ENCODE peak calls at places on chromosomes 7 and 10, in ten cellular contexts. One of them, this sample, is unnamed.
A peak's percentile ranks its signal among the peaks of the same experiment; 100 is the strongest.

GRCh38 chr7:69108041-69108440 is 490.2 kb upstream of the AUTS2 start:
- DNase-seq in T-helper 1 cell: no peak
- DNase-seq in ecto neural progenitor cell: no peak
- DNase-seq in suprapubic skin: no peak
- DNase-seq in NCI-H1092: no peak
- DNase-seq in activated CD4-positive, alpha-beta T cell treated with anti-CD3 and anti-CD28 coated beads, Interleukin-2, amount 50 U/mL, for 4 hours: no peak
- DNase-seq in NCI-H1417: peak; percentile 77
- DNase-seq in NCI-H345: peak; percentile 65
- DNase-seq in substantia nigra: no peak
- DNase-seq in mesendoderm: no peak
- DNase-seq in this sample: no peak

GRCh38 chr10:52566471-52567246 is 205.9 kb downstream of the MBL2 start:
- DNase-seq in T-helper 1 cell: no peak
- DNase-seq in ecto neural progenitor cell: no peak
- DNase-seq in suprapubic skin: no peak
- DNase-seq in NCI-H1092: no peak
- DNase-seq in activated CD4-positive, alpha-beta T cell treated with anti-CD3 and anti-CD28 coated beads, Interleukin-2, amount 50 U/mL, for 4 hours: no peak
- DNase-seq in NCI-H1417: no peak
- DNase-seq in NCI-H345: no peak
- DNase-seq in substantia nigra: no peak
- DNase-seq in mesendoderm: peak; percentile 39
- DNase-seq in this sample: peak; percentile 69

GRCh38 chr10:52658112-52658511 is 114.5 kb downstream of the MBL2 start:
- DNase-seq in T-helper 1 cell: no peak
- DNase-seq in ecto neural progenitor cell: no peak
- DNase-seq in suprapubic skin: no peak
- DNase-seq in NCI-H1092: no peak
- DNase-seq in activated CD4-positive, alpha-beta T cell treated with anti-CD3 and anti-CD28 coated beads, Interleukin-2, amount 50 U/mL, for 4 hours: no peak
- DNase-seq in NCI-H1417: no peak
- DNase-seq in NCI-H345: no peak
- DNase-seq in substantia nigra: no peak
- DNase-seq in mesendoderm: no peak
- DNase-seq in this sample: no peak

GRCh38 chr7:122532406-122533269 is 166.3 kb downstream of the RNF133 start:
- DNase-seq in T-helper 1 cell: no peak
- DNase-seq in ecto neural progenitor cell: no peak
- DNase-seq in suprapubic skin: no peak
- DNase-seq in NCI-H1092: no peak
- DNase-seq in activated CD4-positive, alpha-beta T cell treated with anti-CD3 and anti-CD28 coated beads, Interleukin-2, amount 50 U/mL, for 4 hours: no peak
- DNase-seq in NCI-H1417: no peak
- DNase-seq in NCI-H345: no peak
- DNase-seq in substantia nigra: no peak
- DNase-seq in mesendoderm: peak; percentile 55
- DNase-seq in this sample: peak; percentile 2

GRCh38 chr10:90352288-90352687 is 505.6 kb downstream of the HTR7 start:
- DNase-seq in T-helper 1 cell: no peak
- DNase-seq in ecto neural progenitor cell: no peak
- DNase-seq in suprapubic skin: no peak
- DNase-seq in NCI-H1092: no peak
- DNase-seq in activated CD4-positive, alpha-beta T cell treated with anti-CD3 and anti-CD28 coated beads, Interleukin-2, amount 50 U/mL, for 4 hours: no peak
- DNase-seq in NCI-H1417: no peak
- DNase-seq in NCI-H345: no peak
- DNase-seq in substantia nigra: no peak
- DNase-seq in mesendoderm: peak; percentile 18
- DNase-seq in this sample: no peak

GRCh38 chr10:178208-178607 is 43.0 kb downstream of the ZMYND11 start:
- DNase-seq in T-helper 1 cell: no peak
- DNase-seq in ecto neural progenitor cell: no peak
- DNase-seq in suprapubic skin: no peak
- DNase-seq in NCI-H1092: no peak
- DNase-seq in activated CD4-positive, alpha-beta T cell treated with anti-CD3 and anti-CD28 coated beads, Interleukin-2, amount 50 U/mL, for 4 hours: no peak
- DNase-seq in NCI-H1417: peak; percentile 22
- DNase-seq in NCI-H345: peak; percentile 1
- DNase-seq in substantia nigra: no peak
- DNase-seq in mesendoderm: no peak
- DNase-seq in this sample: peak; percentile 39

GRCh38 chr7:101410743-101411476 is 48.2 kb downstream of the COL26A1 start:
- DNase-seq in T-helper 1 cell: no peak
- DNase-seq in ecto neural progenitor cell: peak; percentile 90
- DNase-seq in suprapubic skin: no peak
- DNase-seq in NCI-H1092: no peak
- DNase-seq in activated CD4-positive, alpha-beta T cell treated with anti-CD3 and anti-CD28 coated beads, Interleukin-2, amount 50 U/mL, for 4 hours: peak; percentile 6
- DNase-seq in NCI-H1417: no peak
- DNase-seq in NCI-H345: no peak
- DNase-seq in substantia nigra: no peak
- DNase-seq in mesendoderm: peak; percentile 96
- DNase-seq in this sample: peak; percentile 35

GRCh38 chr10:33265621-33266020 is 68.8 kb downstream of the NRP1 start:
- DNase-seq in T-helper 1 cell: no peak
- DNase-seq in ecto neural progenitor cell: no peak
- DNase-seq in suprapubic skin: no peak
- DNase-seq in NCI-H1092: no peak
- DNase-seq in activated CD4-positive, alpha-beta T cell treated with anti-CD3 and anti-CD28 coated beads, Interleukin-2, amount 50 U/mL, for 4 hours: no peak
- DNase-seq in NCI-H1417: no peak
- DNase-seq in NCI-H345: no peak
- DNase-seq in substantia nigra: no peak
- DNase-seq in mesendoderm: no peak
- DNase-seq in this sample: no peak

GRCh38 chr7:157401567-157402387 is 65.0 kb downstream of the DNAJB6 start:
- DNase-seq in T-helper 1 cell: no peak
- DNase-seq in ecto neural progenitor cell: no peak
- DNase-seq in suprapubic skin: peak; percentile 41
- DNase-seq in NCI-H1092: no peak
- DNase-seq in activated CD4-positive, alpha-beta T cell treated with anti-CD3 and anti-CD28 coated beads, Interleukin-2, amount 50 U/mL, for 4 hours: no peak
- DNase-seq in NCI-H1417: no peak
- DNase-seq in NCI-H345: no peak
- DNase-seq in substantia nigra: no peak
- DNase-seq in mesendoderm: no peak
- DNase-seq in this sample: no peak

GRCh38 chr10:99328579-99329237 is 448 bp upstream of the CNNM1 start:
- DNase-seq in T-helper 1 cell: no peak
- DNase-seq in ecto neural progenitor cell: no peak
- DNase-seq in suprapubic skin: no peak
- DNase-seq in NCI-H1092: no peak
- DNase-seq in activated CD4-positive, alpha-beta T cell treated with anti-CD3 and anti-CD28 coated beads, Interleukin-2, amount 50 U/mL, for 4 hours: no peak
- DNase-seq in NCI-H1417: no peak
- DNase-seq in NCI-H345: no peak
- DNase-seq in substantia nigra: no peak
- DNase-seq in mesendoderm: peak; percentile 35
- DNase-seq in this sample: peak; percentile 74

GRCh38 chr7:100562195-100563099 is 11.3 kb downstream of the SAP25 start:
- DNase-seq in T-helper 1 cell: no peak
- DNase-seq in ecto neural progenitor cell: no peak
- DNase-seq in suprapubic skin: no peak
- DNase-seq in NCI-H1092: no peak
- DNase-seq in activated CD4-positive, alpha-beta T cell treated with anti-CD3 and anti-CD28 coated beads, Interleukin-2, amount 50 U/mL, for 4 hours: no peak
- DNase-seq in NCI-H1417: no peak
- DNase-seq in NCI-H345: no peak
- DNase-seq in substantia nigra: no peak
- DNase-seq in mesendoderm: no peak
- DNase-seq in this sample: no peak

GRCh38 chr7:92848854-92849745 is 12.7 kb upstream of the CDK6 start:
- DNase-seq in T-helper 1 cell: no peak
- DNase-seq in ecto neural progenitor cell: no peak
- DNase-seq in suprapubic skin: no peak
- DNase-seq in NCI-H1092: no peak
- DNase-seq in activated CD4-positive, alpha-beta T cell treated with anti-CD3 and anti-CD28 coated beads, Interleukin-2, amount 50 U/mL, for 4 hours: no peak
- DNase-seq in NCI-H1417: no peak
- DNase-seq in NCI-H345: no peak
- DNase-seq in substantia nigra: no peak
- DNase-seq in mesendoderm: no peak
- DNase-seq in this sample: no peak

GRCh38 chr7:80380957-80381356 is 130.9 kb downstream of the GNAT3 start:
- DNase-seq in T-helper 1 cell: no peak
- DNase-seq in ecto neural progenitor cell: no peak
- DNase-seq in suprapubic skin: no peak
- DNase-seq in NCI-H1092: no peak
- DNase-seq in activated CD4-positive, alpha-beta T cell treated with anti-CD3 and anti-CD28 coated beads, Interleukin-2, amount 50 U/mL, for 4 hours: no peak
- DNase-seq in NCI-H1417: no peak
- DNase-seq in NCI-H345: no peak
- DNase-seq in substantia nigra: no peak
- DNase-seq in mesendoderm: no peak
- DNase-seq in this sample: no peak

GRCh38 chr10:110061687-110062086 is 53.9 kb downstream of the ADD3 start:
- DNase-seq in T-helper 1 cell: no peak
- DNase-seq in ecto neural progenitor cell: no peak
- DNase-seq in suprapubic skin: no peak
- DNase-seq in NCI-H1092: no peak
- DNase-seq in activated CD4-positive, alpha-beta T cell treated with anti-CD3 and anti-CD28 coated beads, Interleukin-2, amount 50 U/mL, for 4 hours: no peak
- DNase-seq in NCI-H1417: no peak
- DNase-seq in NCI-H345: no peak
- DNase-seq in substantia nigra: no peak
- DNase-seq in mesendoderm: no peak
- DNase-seq in this sample: no peak

GRCh38 chr10:88530629-88531382 is 52.3 kb downstream of the RNLS start:
- DNase-seq in T-helper 1 cell: no peak
- DNase-seq in ecto neural progenitor cell: no peak
- DNase-seq in suprapubic skin: no peak
- DNase-seq in NCI-H1092: no peak
- DNase-seq in activated CD4-positive, alpha-beta T cell treated with anti-CD3 and anti-CD28 coated beads, Interleukin-2, amount 50 U/mL, for 4 hours: no peak
- DNase-seq in NCI-H1417: no peak
- DNase-seq in NCI-H345: no peak
- DNase-seq in substantia nigra: no peak
- DNase-seq in mesendoderm: peak; percentile 13
- DNase-seq in this sample: no peak

GRCh38 chr10:66982792-66983481 is 57.1 kb downstream of the LRRTM3 start:
- DNase-seq in T-helper 1 cell: no peak
- DNase-seq in ecto neural progenitor cell: no peak
- DNase-seq in suprapubic skin: no peak
- DNase-seq in NCI-H1092: no peak
- DNase-seq in activated CD4-positive, alpha-beta T cell treated with anti-CD3 and anti-CD28 coated beads, Interleukin-2, amount 50 U/mL, for 4 hours: no peak
- DNase-seq in NCI-H1417: no peak
- DNase-seq in NCI-H345: no peak
- DNase-seq in substantia nigra: no peak
- DNase-seq in mesendoderm: no peak
- DNase-seq in this sample: no peak

GRCh38 chr10:92787557-92788152 is 60.7 kb upstream of the EXOC6 start:
- DNase-seq in T-helper 1 cell: no peak
- DNase-seq in ecto neural progenitor cell: no peak
- DNase-seq in suprapubic skin: no peak
- DNase-seq in NCI-H1092: no peak
- DNase-seq in activated CD4-positive, alpha-beta T cell treated with anti-CD3 and anti-CD28 coated beads, Interleukin-2, amount 50 U/mL, for 4 hours: no peak
- DNase-seq in NCI-H1417: no peak
- DNase-seq in NCI-H345: no peak
- DNase-seq in substantia nigra: no peak
- DNase-seq in mesendoderm: no peak
- DNase-seq in this sample: no peak

GRCh38 chr7:45696476-45696875 is 122.3 kb downstream of the ADCY1 start:
- DNase-seq in T-helper 1 cell: no peak
- DNase-seq in ecto neural progenitor cell: no peak
- DNase-seq in suprapubic skin: no peak
- DNase-seq in NCI-H1092: no peak
- DNase-seq in activated CD4-positive, alpha-beta T cell treated with anti-CD3 and anti-CD28 coated beads, Interleukin-2, amount 50 U/mL, for 4 hours: no peak
- DNase-seq in NCI-H1417: no peak
- DNase-seq in NCI-H345: no peak
- DNase-seq in substantia nigra: no peak
- DNase-seq in mesendoderm: no peak
- DNase-seq in this sample: no peak

GRCh38 chr7:74344128-74344496 is 54.9 kb downstream of the CLIP2 start:
- DNase-seq in T-helper 1 cell: no peak
- DNase-seq in ecto neural progenitor cell: no peak
- DNase-seq in suprapubic skin: no peak
- DNase-seq in NCI-H1092: no peak
- DNase-seq in activated CD4-positive, alpha-beta T cell treated with anti-CD3 and anti-CD28 coated beads, Interleukin-2, amount 50 U/mL, for 4 hours: no peak
- DNase-seq in NCI-H1417: no peak
- DNase-seq in NCI-H345: no peak
- DNase-seq in substantia nigra: no peak
- DNase-seq in mesendoderm: no peak
- DNase-seq in this sample: peak; percentile 56

GRCh38 chr7:31036941-31037340 is 15.2 kb upstream of the ADCYAP1R1 start:
- DNase-seq in T-helper 1 cell: no peak
- DNase-seq in ecto neural progenitor cell: no peak
- DNase-seq in suprapubic skin: no peak
- DNase-seq in NCI-H1092: no peak
- DNase-seq in activated CD4-positive, alpha-beta T cell treated with anti-CD3 and anti-CD28 coated beads, Interleukin-2, amount 50 U/mL, for 4 hours: no peak
- DNase-seq in NCI-H1417: no peak
- DNase-seq in NCI-H345: no peak
- DNase-seq in substantia nigra: no peak
- DNase-seq in mesendoderm: no peak
- DNase-seq in this sample: no peak

GRCh38 chr10:69789164-69789576 is 12.5 kb upstream of the COL13A1 start:
- DNase-seq in T-helper 1 cell: no peak
- DNase-seq in ecto neural progenitor cell: no peak
- DNase-seq in suprapubic skin: no peak
- DNase-seq in NCI-H1092: no peak
- DNase-seq in activated CD4-positive, alpha-beta T cell treated with anti-CD3 and anti-CD28 coated beads, Interleukin-2, amount 50 U/mL, for 4 hours: no peak
- DNase-seq in NCI-H1417: no peak
- DNase-seq in NCI-H345: no peak
- DNase-seq in substantia nigra: no peak
- DNase-seq in mesendoderm: no peak
- DNase-seq in this sample: no peak

GRCh38 chr10:69506487-69506833 is 55.2 kb downstream of the TSPAN15 start:
- DNase-seq in T-helper 1 cell: no peak
- DNase-seq in ecto neural progenitor cell: no peak
- DNase-seq in suprapubic skin: no peak
- DNase-seq in NCI-H1092: no peak
- DNase-seq in activated CD4-positive, alpha-beta T cell treated with anti-CD3 and anti-CD28 coated beads, Interleukin-2, amount 50 U/mL, for 4 hours: no peak
- DNase-seq in NCI-H1417: no peak
- DNase-seq in NCI-H345: no peak
- DNase-seq in substantia nigra: no peak
- DNase-seq in mesendoderm: no peak
- DNase-seq in this sample: no peak

GRCh38 chr10:104267721-104268690 is 978 bp upstream of the GSTO2 start:
- DNase-seq in T-helper 1 cell: no peak
- DNase-seq in ecto neural progenitor cell: no peak
- DNase-seq in suprapubic skin: no peak
- DNase-seq in NCI-H1092: no peak
- DNase-seq in activated CD4-positive, alpha-beta T cell treated with anti-CD3 and anti-CD28 coated beads, Interleukin-2, amount 50 U/mL, for 4 hours: no peak
- DNase-seq in NCI-H1417: no peak
- DNase-seq in NCI-H345: no peak
- DNase-seq in substantia nigra: no peak
- DNase-seq in mesendoderm: no peak
- DNase-seq in this sample: no peak

GRCh38 chr10:60376953-60377352 is 12.7 kb downstream of the ANK3 start:
- DNase-seq in T-helper 1 cell: no peak
- DNase-seq in ecto neural progenitor cell: no peak
- DNase-seq in suprapubic skin: no peak
- DNase-seq in NCI-H1092: no peak
- DNase-seq in activated CD4-positive, alpha-beta T cell treated with anti-CD3 and anti-CD28 coated beads, Interleukin-2, amount 50 U/mL, for 4 hours: no peak
- DNase-seq in NCI-H1417: no peak
- DNase-seq in NCI-H345: no peak
- DNase-seq in substantia nigra: no peak
- DNase-seq in mesendoderm: no peak
- DNase-seq in this sample: no peak

GRCh38 chr7:116499168-116500070 is at the start of gene CAV2:
- DNase-seq in T-helper 1 cell: peak; percentile 5
- DNase-seq in ecto neural progenitor cell: peak; percentile 66
- DNase-seq in suprapubic skin: peak; percentile 83
- DNase-seq in NCI-H1092: no peak
- DNase-seq in activated CD4-positive, alpha-beta T cell treated with anti-CD3 and anti-CD28 coated beads, Interleukin-2, amount 50 U/mL, for 4 hours: no peak
- DNase-seq in NCI-H1417: peak; percentile 47
- DNase-seq in NCI-H345: peak; percentile 63
- DNase-seq in substantia nigra: no peak
- DNase-seq in mesendoderm: peak; percentile 80
- DNase-seq in this sample: peak; percentile 68

GRCh38 chr7:138033241-138033640 is 31.4 kb upstream of the CREB3L2 start:
- DNase-seq in T-helper 1 cell: no peak
- DNase-seq in ecto neural progenitor cell: no peak
- DNase-seq in suprapubic skin: no peak
- DNase-seq in NCI-H1092: no peak
- DNase-seq in activated CD4-positive, alpha-beta T cell treated with anti-CD3 and anti-CD28 coated beads, Interleukin-2, amount 50 U/mL, for 4 hours: no peak
- DNase-seq in NCI-H1417: no peak
- DNase-seq in NCI-H345: no peak
- DNase-seq in substantia nigra: no peak
- DNase-seq in mesendoderm: peak; percentile 77
- DNase-seq in this sample: no peak

GRCh38 chr10:6171891-6172354 is 30.8 kb upstream of the PFKFB3 start:
- DNase-seq in T-helper 1 cell: no peak
- DNase-seq in ecto neural progenitor cell: no peak
- DNase-seq in suprapubic skin: peak; percentile 81
- DNase-seq in NCI-H1092: no peak
- DNase-seq in activated CD4-positive, alpha-beta T cell treated with anti-CD3 and anti-CD28 coated beads, Interleukin-2, amount 50 U/mL, for 4 hours: no peak
- DNase-seq in NCI-H1417: no peak
- DNase-seq in NCI-H345: no peak
- DNase-seq in substantia nigra: peak; percentile 10
- DNase-seq in mesendoderm: no peak
- DNase-seq in this sample: peak; percentile 96

GRCh38 chr7:8481752-8482446 is 48.5 kb downstream of the NXPH1 start:
- DNase-seq in T-helper 1 cell: no peak
- DNase-seq in ecto neural progenitor cell: no peak
- DNase-seq in suprapubic skin: no peak
- DNase-seq in NCI-H1092: no peak
- DNase-seq in activated CD4-positive, alpha-beta T cell treated with anti-CD3 and anti-CD28 coated beads, Interleukin-2, amount 50 U/mL, for 4 hours: no peak
- DNase-seq in NCI-H1417: no peak
- DNase-seq in NCI-H345: no peak
- DNase-seq in substantia nigra: no peak
- DNase-seq in mesendoderm: no peak
- DNase-seq in this sample: no peak